ENCODE peak calls at places on chromosomes 1 and 21, in four cellular contexts. X is body of pancreas, N is A549, W is aorta. S is an unnamed sample. For H3K4me1, the result is how much of the 10 kb centered on the place peaks cover.

GRCh38 chr1:239960387-239960786 is 131.3 kb upstream of the FMN2 start:
- DNase-seq in X (no peak), W (no peak), N (no peak), S (no peak)

GRCh38 chr1:3898994-3899775 is 887 bp downstream of the C1orf174 start:
- DNase-seq in X (no peak), W (no peak), N (peak), S (no peak)

GRCh38 chr1:174710868-174711845 is 263.4 kb downstream of the GPR52 start:
- DNase-seq in W (peak), N (no peak), X (no peak), S (no peak)

GRCh38 chr1:200857804-200858203 is 15.0 kb upstream of the GPR25 start:
- DNase-seq in N (no peak), W (no peak), X (no peak), S (no peak)

GRCh38 chr1:119603695-119604094 is 44.4 kb downstream of the ZNF697 start:
- DNase-seq in X (no peak), W (no peak), N (no peak), S (no peak)

GRCh38 chr1:185823471-185823870 is 89.3 kb downstream of the HMCN1 start:
- DNase-seq in N (no peak), X (no peak), W (no peak), S (no peak)

GRCh38 chr1:199279872-199280649 is 641.2 kb downstream of the PTPRC start:
- DNase-seq in N (no peak), W (no peak), X (no peak), S (no peak)

GRCh38 chr1:151822404-151822803 is 9.2 kb downstream of the RORC start:
- DNase-seq in X (no peak), N (no peak), W (no peak), S (no peak)

GRCh38 chr1:93707956-93708355 is 26.3 kb upstream of the BCAR3 start:
- DNase-seq in X (no peak), W (no peak), N (no peak), S (no peak)

GRCh38 chr1:30782361-30783243 is 25.0 kb upstream of the LAPTM5 start:
- DNase-seq in W (peak), X (peak), N (peak), S (peak)

GRCh38 chr21:15001773-15002647 is 62.8 kb downstream of the NRIP1 start:
- DNase-seq in W (no peak), X (no peak), N (no peak), S (no peak)

GRCh38 chr1:48552420-48552819 is 80.4 kb upstream of the SPATA6 start:
- DNase-seq in X (no peak), W (no peak), N (peak), S (no peak)

GRCh38 chr1:41735587-41736290 is 183.0 kb downstream of the HIVEP3 start:
- DNase-seq in N (no peak), W (peak), X (no peak), S (no peak)

GRCh38 chr1:63362073-63362472 is 5.4 kb upstream of the ALG6 start:
- DNase-seq in W (no peak), X (no peak), N (no peak), S (no peak)

GRCh38 chr1:113874017-113874879 is 2.7 kb upstream of the PTPN22 start:
- DNase-seq in X (peak), N (peak), W (no peak), S (no peak)

GRCh38 chr1:156908541-156908940 is 11.9 kb upstream of the LRRC71 start:
- DNase-seq in X (no peak), N (no peak), W (peak), S (no peak)

GRCh38 chr1:17711577-17711910 is 43.6 kb upstream of the ACTL8 start:
- DNase-seq in X (no peak), N (no peak), W (no peak), S (no peak)

GRCh38 chr1:195328681-195329080 is 1279.6 kb downstream of the KCNT2 start:
- DNase-seq in W (no peak), N (no peak), X (no peak), S (no peak)

GRCh38 chr1:101079341-101079740 is 53.8 kb upstream of the DPH5 start:
- DNase-seq in N (no peak), X (no peak), W (no peak), S (no peak)

DNA sequence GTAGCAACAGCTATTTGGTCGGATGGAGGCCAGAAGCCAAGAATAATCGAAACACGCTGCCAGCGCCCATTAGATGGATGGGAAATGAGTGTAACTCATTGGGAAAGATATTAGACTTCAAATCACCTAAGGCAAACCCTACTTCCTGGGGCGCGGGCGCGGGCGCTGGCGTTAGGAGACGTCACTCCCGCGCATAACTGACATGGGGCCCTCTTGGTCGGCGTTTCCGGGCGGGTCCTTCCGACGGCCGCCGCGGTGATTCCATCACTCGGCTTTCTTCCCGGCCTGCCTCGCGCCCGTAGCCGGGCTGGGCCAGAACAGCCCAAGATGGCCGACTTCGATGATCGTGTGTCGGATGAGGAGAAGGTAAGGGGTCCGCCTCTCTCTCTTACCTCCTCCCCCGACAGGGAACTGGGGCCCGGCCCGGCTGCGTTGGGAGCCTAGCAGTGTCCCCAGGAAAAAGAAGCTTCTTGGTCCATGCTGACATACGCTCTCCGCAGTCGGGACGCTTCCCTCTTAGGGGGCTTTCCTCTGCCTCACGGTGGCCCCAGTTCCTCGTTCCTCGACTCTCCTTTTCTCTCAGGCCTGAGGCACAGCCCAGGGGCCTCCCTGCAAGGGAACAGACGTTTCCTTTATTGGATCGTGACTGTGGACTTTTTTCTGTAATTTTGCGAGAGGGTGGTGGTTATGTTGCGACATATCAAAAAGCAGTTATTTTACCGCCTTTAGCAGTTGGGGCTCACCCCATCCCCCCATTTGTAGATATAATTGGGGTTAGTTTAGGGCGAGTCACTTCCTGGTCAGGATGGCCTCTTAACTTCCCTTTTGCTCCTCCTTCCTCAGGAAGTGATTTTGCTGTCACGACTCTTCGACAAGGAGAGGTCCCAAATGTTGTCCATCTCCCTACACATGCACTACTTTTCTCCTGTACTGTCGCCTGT is at the start of gene CAPZA1:
- DNase-seq in X (peak), N (peak), W (peak), S (peak)
- H3K4me1 ChIP-seq in X (under half), N (under half), W (under half), S (under half)

GRCh38 chr1:154501423-154502065 is 475 bp upstream of the TDRD10 start:
- DNase-seq in N (no peak), W (peak), X (peak), S (no peak)
- H3K27ac ChIP-seq in N (peak), W (no peak), X (no peak), S (no peak)

GRCh38 chr21:43815107-43815742 is 25.8 kb downstream of the RRP1 start:
- DNase-seq in N (no peak), X (no peak), W (no peak), S (no peak)

GRCh38 chr21:43816611-43817071 is 27.3 kb downstream of the RRP1 start:
- DNase-seq in W (peak), N (no peak), X (no peak), S (no peak)

GRCh38 chr21:43817157-43818086 is 28.0 kb downstream of the RRP1 start:
- DNase-seq in W (peak), N (no peak), X (no peak), S (no peak)

GRCh38 chr21:43814215-43815106 is 25.1 kb downstream of the RRP1 start:
- DNase-seq in W (no peak), N (no peak), X (peak), S (peak)

DNA sequence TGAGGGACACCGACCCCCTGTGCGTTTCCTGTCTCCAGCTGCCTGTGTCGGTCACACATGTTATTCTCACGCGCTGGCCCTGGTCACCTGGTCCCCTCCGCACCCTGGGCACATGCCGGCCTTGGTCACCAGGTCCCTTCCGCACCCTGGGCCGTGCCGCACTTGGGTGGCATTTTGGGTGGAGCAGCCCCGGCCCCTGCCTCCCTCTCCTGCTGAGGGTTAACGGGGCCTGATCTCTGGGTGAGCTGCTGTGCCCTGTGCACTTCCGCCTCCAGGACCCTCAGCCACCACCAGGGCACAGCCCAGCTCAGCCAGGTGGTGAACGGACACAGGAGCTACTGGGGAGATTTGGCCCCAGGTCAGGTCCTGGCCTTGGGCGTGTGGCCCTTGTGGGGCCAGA is 26.6 kb downstream of the RRP1 start:
- DNase-seq in X (no peak), W (no peak), N (no peak), S (no peak)
- H3K4me1 ChIP-seq in X (under half), W (under half), N (under half), S (under half)

GRCh38 chr21:17900281-17900989 is 81.3 kb upstream of the C21orf91 start:
- DNase-seq in W (no peak), X (no peak), N (no peak), S (no peak)
- H3K27ac ChIP-seq in W (no peak), X (no peak), N (no peak), S (no peak)

S was measured in naive thymus-derived CD4-positive, alpha-beta T cell.